ENCODE peak calls at places on chromosomes 12 and 14, in seven cellular contexts. One of them, this sample, is unnamed.

GRCh38 chr14:21669284-21669683 is 4.3 kb downstream of the OR4E1 start:
- DNase-seq in ovary: no peak
- DNase-seq in left ventricle myocardium inferior: no peak
- DNase-seq in heart left ventricle: no peak
- DNase-seq in A549: no peak
- DNase-seq in upper lobe of right lung: no peak
- DNase-seq in adrenal gland: no peak
- DNase-seq in this sample: no peak

GRCh38 chr14:50038398-50039119 is 77.8 kb downstream of the VCPKMT start:
- DNase-seq in adrenal gland: no peak
- DNase-seq in A549: peak
- DNase-seq in ovary: no peak
- DNase-seq in upper lobe of right lung: no peak
- DNase-seq in left ventricle myocardium inferior: no peak
- DNase-seq in heart left ventricle: peak
- DNase-seq in this sample: peak

GRCh38 chr14:56304456-56304855 is 186.2 kb downstream of the PELI2 start:
- DNase-seq in A549: no peak
- DNase-seq in upper lobe of right lung: no peak
- DNase-seq in left ventricle myocardium inferior: no peak
- DNase-seq in adrenal gland: no peak
- DNase-seq in ovary: no peak
- DNase-seq in heart left ventricle: no peak
- DNase-seq in this sample: no peak

GRCh38 chr12:52007158-52007921 is 594 bp downstream of the TAMALIN start:
- DNase-seq in heart left ventricle: peak
- DNase-seq in A549: no peak
- DNase-seq in ovary: peak
- DNase-seq in adrenal gland: no peak
- DNase-seq in upper lobe of right lung: no peak
- DNase-seq in left ventricle myocardium inferior: peak
- DNase-seq in this sample: no peak

GRCh38 chr14:29654910-29655590 is 272.6 kb downstream of the PRKD1 start:
- DNase-seq in ovary: no peak
- DNase-seq in left ventricle myocardium inferior: no peak
- DNase-seq in A549: no peak
- DNase-seq in upper lobe of right lung: no peak
- DNase-seq in adrenal gland: no peak
- DNase-seq in heart left ventricle: no peak
- DNase-seq in this sample: peak

GRCh38 chr14:29528889-29529288 is 398.8 kb downstream of the PRKD1 start:
- DNase-seq in A549: no peak
- DNase-seq in upper lobe of right lung: no peak
- DNase-seq in adrenal gland: no peak
- DNase-seq in heart left ventricle: no peak
- DNase-seq in left ventricle myocardium inferior: no peak
- DNase-seq in ovary: no peak
- DNase-seq in this sample: no peak

GRCh38 chr14:40694026-40694425 is 912.6 kb upstream of the LRFN5 start:
- DNase-seq in heart left ventricle: no peak
- DNase-seq in adrenal gland: no peak
- DNase-seq in ovary: no peak
- DNase-seq in A549: no peak
- DNase-seq in left ventricle myocardium inferior: no peak
- DNase-seq in upper lobe of right lung: no peak
- DNase-seq in this sample: no peak

GRCh38 chr12:47841910-47842309 is 22.2 kb upstream of the HDAC7 start:
- DNase-seq in adrenal gland: peak
- DNase-seq in left ventricle myocardium inferior: no peak
- DNase-seq in ovary: no peak
- DNase-seq in heart left ventricle: no peak
- DNase-seq in upper lobe of right lung: peak
- DNase-seq in A549: no peak
- DNase-seq in this sample: peak

GRCh38 chr12:116152268-116152667 is 125.2 kb downstream of the MED13L start:
- DNase-seq in A549: no peak
- DNase-seq in left ventricle myocardium inferior: no peak
- DNase-seq in upper lobe of right lung: no peak
- DNase-seq in ovary: no peak
- DNase-seq in adrenal gland: no peak
- DNase-seq in heart left ventricle: no peak
- DNase-seq in this sample: peak

GRCh38 chr14:65210118-65210826 is 108.0 kb upstream of the MAX start:
- DNase-seq in heart left ventricle: no peak
- DNase-seq in upper lobe of right lung: no peak
- DNase-seq in left ventricle myocardium inferior: no peak
- DNase-seq in A549: no peak
- DNase-seq in adrenal gland: no peak
- DNase-seq in ovary: no peak
- DNase-seq in this sample: no peak

GRCh38 chr14:103023881-103024473 is 33.4 kb downstream of the CDC42BPB start:
- DNase-seq in heart left ventricle: peak
- DNase-seq in upper lobe of right lung: no peak
- DNase-seq in ovary: no peak
- DNase-seq in left ventricle myocardium inferior: peak
- DNase-seq in A549: no peak
- DNase-seq in adrenal gland: no peak
- DNase-seq in this sample: peak

GRCh38 chr14:38065101-38065762 is 142.5 kb upstream of the SSTR1 start:
- DNase-seq in left ventricle myocardium inferior: no peak
- DNase-seq in adrenal gland: no peak
- DNase-seq in upper lobe of right lung: no peak
- DNase-seq in A549: no peak
- DNase-seq in ovary: no peak
- DNase-seq in heart left ventricle: no peak
- DNase-seq in this sample: no peak

GRCh38 chr12:19234171-19234704 is 104.7 kb downstream of the PLEKHA5 start:
- DNase-seq in ovary: no peak
- DNase-seq in left ventricle myocardium inferior: no peak
- DNase-seq in A549: no peak
- DNase-seq in adrenal gland: no peak
- DNase-seq in heart left ventricle: no peak
- DNase-seq in upper lobe of right lung: no peak
- DNase-seq in this sample: peak

GRCh38 chr14:23294346-23294733 is 8.3 kb downstream of the PPP1R3E start:
- DNase-seq in A549: no peak
- DNase-seq in adrenal gland: no peak
- DNase-seq in ovary: no peak
- DNase-seq in left ventricle myocardium inferior: no peak
- DNase-seq in upper lobe of right lung: no peak
- DNase-seq in heart left ventricle: no peak
- DNase-seq in this sample: no peak

GRCh38 chr12:52655251-52655650 is 3.2 kb upstream of the KRT2 start:
- DNase-seq in adrenal gland: no peak
- DNase-seq in A549: no peak
- DNase-seq in heart left ventricle: no peak
- DNase-seq in left ventricle myocardium inferior: no peak
- DNase-seq in ovary: no peak
- DNase-seq in upper lobe of right lung: no peak
- DNase-seq in this sample: peak

GRCh38 chr12:83945871-83946270 is 966.7 kb downstream of the SLC6A15 start:
- DNase-seq in left ventricle myocardium inferior: no peak
- DNase-seq in adrenal gland: no peak
- DNase-seq in heart left ventricle: no peak
- DNase-seq in upper lobe of right lung: no peak
- DNase-seq in ovary: no peak
- DNase-seq in A549: peak
- DNase-seq in this sample: peak

GRCh38 chr14:32202468-32202865 is 602 bp downstream of the RNU6-8 start:
- DNase-seq in left ventricle myocardium inferior: no peak
- DNase-seq in upper lobe of right lung: no peak
- DNase-seq in A549: no peak
- DNase-seq in ovary: no peak
- DNase-seq in heart left ventricle: no peak
- DNase-seq in adrenal gland: no peak
- DNase-seq in this sample: peak

GRCh38 chr14:68781161-68782021 is 11.5 kb downstream of the ZFP36L1 start:
- DNase-seq in adrenal gland: no peak
- DNase-seq in heart left ventricle: peak
- DNase-seq in upper lobe of right lung: no peak
- DNase-seq in A549: no peak
- DNase-seq in ovary: peak
- DNase-seq in left ventricle myocardium inferior: no peak
- DNase-seq in this sample: no peak

GRCh38 chr12:97211421-97211820 is 251.2 kb upstream of the RMST start:
- DNase-seq in left ventricle myocardium inferior: no peak
- DNase-seq in adrenal gland: no peak
- DNase-seq in heart left ventricle: no peak
- DNase-seq in ovary: no peak
- DNase-seq in upper lobe of right lung: no peak
- DNase-seq in A549: no peak
- DNase-seq in this sample: no peak

GRCh38 chr14:22163051-22163450 is 426.0 kb downstream of the DAD1 start:
- DNase-seq in heart left ventricle: no peak
- DNase-seq in A549: no peak
- DNase-seq in adrenal gland: no peak
- DNase-seq in upper lobe of right lung: no peak
- DNase-seq in left ventricle myocardium inferior: no peak
- DNase-seq in ovary: no peak
- DNase-seq in this sample: peak

GRCh38 chr14:25911831-25912230 is 686.0 kb downstream of the NOVA1 start:
- DNase-seq in left ventricle myocardium inferior: no peak
- DNase-seq in heart left ventricle: no peak
- DNase-seq in A549: no peak
- DNase-seq in ovary: no peak
- DNase-seq in adrenal gland: no peak
- DNase-seq in upper lobe of right lung: no peak
- DNase-seq in this sample: no peak

GRCh38 chr12:19669793-19670192 is 230.5 kb downstream of the AEBP2 start:
- DNase-seq in ovary: no peak
- DNase-seq in adrenal gland: no peak
- DNase-seq in upper lobe of right lung: no peak
- DNase-seq in A549: no peak
- DNase-seq in left ventricle myocardium inferior: no peak
- DNase-seq in heart left ventricle: no peak
- DNase-seq in this sample: peak

GRCh38 chr12:109027767-109028166 is 6.9 kb upstream of the SVOP start:
- DNase-seq in upper lobe of right lung: no peak
- DNase-seq in adrenal gland: no peak
- DNase-seq in left ventricle myocardium inferior: no peak
- DNase-seq in heart left ventricle: no peak
- DNase-seq in ovary: no peak
- DNase-seq in A549: no peak
- DNase-seq in this sample: no peak

GRCh38 chr12:59113831-59114273 is 193.5 kb upstream of the LRIG3 start:
- DNase-seq in A549: peak
- DNase-seq in left ventricle myocardium inferior: peak
- DNase-seq in adrenal gland: peak
- DNase-seq in ovary: peak
- DNase-seq in upper lobe of right lung: peak
- DNase-seq in heart left ventricle: peak
- DNase-seq in this sample: peak

GRCh38 chr12:113259499-113259953 is 38.3 kb downstream of the TPCN1 start:
- DNase-seq in ovary: peak
- DNase-seq in A549: no peak
- DNase-seq in upper lobe of right lung: no peak
- DNase-seq in heart left ventricle: peak
- DNase-seq in left ventricle myocardium inferior: peak
- DNase-seq in adrenal gland: peak
- DNase-seq in this sample: no peak

GRCh38 chr12:75751769-75752471 is 240.5 kb upstream of the KRR1 start:
- DNase-seq in heart left ventricle: no peak
- DNase-seq in A549: peak
- DNase-seq in left ventricle myocardium inferior: no peak
- DNase-seq in upper lobe of right lung: no peak
- DNase-seq in ovary: no peak
- DNase-seq in adrenal gland: no peak
- DNase-seq in this sample: peak

GRCh38 chr14:58944957-58945356 is 243.5 kb upstream of the DAAM1 start:
- DNase-seq in left ventricle myocardium inferior: no peak
- DNase-seq in heart left ventricle: no peak
- DNase-seq in ovary: no peak
- DNase-seq in A549: no peak
- DNase-seq in upper lobe of right lung: no peak
- DNase-seq in adrenal gland: no peak
- DNase-seq in this sample: no peak

DNA sequence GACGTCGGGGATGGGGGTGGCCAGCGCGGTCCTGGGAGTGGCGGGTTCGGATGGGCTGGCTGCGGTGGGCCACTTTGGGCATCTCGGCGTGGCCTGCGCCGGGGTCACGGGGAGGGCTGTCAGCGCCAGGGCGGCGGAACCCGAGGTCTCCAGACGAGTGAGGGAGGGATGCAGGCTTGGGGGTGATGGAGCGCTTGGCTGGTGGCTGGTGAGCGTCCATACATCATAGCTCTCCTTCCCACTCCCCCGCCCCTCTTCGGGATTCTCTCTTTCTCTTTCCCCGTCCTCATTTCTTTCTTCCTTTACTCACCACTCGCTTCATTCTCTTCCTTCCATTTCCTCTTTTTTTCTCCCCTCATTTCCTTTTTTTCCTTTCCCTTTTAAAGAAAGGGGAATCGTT is 260.1 kb upstream of the E2F7 start:
- DNase-seq in left ventricle myocardium inferior: no peak
- DNase-seq in adrenal gland: no peak
- DNase-seq in heart left ventricle: no peak
- DNase-seq in A549: no peak
- DNase-seq in upper lobe of right lung: peak
- DNase-seq in ovary: peak
- DNase-seq in this sample: no peak
- H3K4me3 ChIP-seq in left ventricle myocardium inferior: peak
- H3K4me3 ChIP-seq in adrenal gland: peak
- H3K4me3 ChIP-seq in heart left ventricle: peak
- H3K4me3 ChIP-seq in A549: peak
- H3K4me3 ChIP-seq in upper lobe of right lung: peak
- H3K4me3 ChIP-seq in ovary: peak
- H3K4me3 ChIP-seq in this sample: no peak

GRCh38 chr12:132921685-132922084 is 34.3 kb upstream of the CHFR start:
- DNase-seq in A549: no peak
- DNase-seq in left ventricle myocardium inferior: no peak
- DNase-seq in heart left ventricle: no peak
- DNase-seq in upper lobe of right lung: no peak
- DNase-seq in ovary: no peak
- DNase-seq in adrenal gland: no peak
- DNase-seq in this sample: no peak
- TF ChIP-seq CTCF in A549: no peak
- TF ChIP-seq CTCF in left ventricle myocardium inferior: no peak
- TF ChIP-seq CTCF in heart left ventricle: no peak
- TF ChIP-seq CTCF in upper lobe of right lung: no peak
- TF ChIP-seq CTCF in ovary: no peak
- TF ChIP-seq CTCF in adrenal gland: no peak
- TF ChIP-seq CTCF in this sample: peak

GRCh38 chr12:119334459-119335170 is at the start of gene CCDC60:
- DNase-seq in heart left ventricle: no peak
- DNase-seq in ovary: peak
- DNase-seq in upper lobe of right lung: peak
- DNase-seq in adrenal gland: no peak
- DNase-seq in A549: no peak
- DNase-seq in left ventricle myocardium inferior: no peak
- DNase-seq in this sample: peak
- H3K4me3 ChIP-seq in heart left ventricle: no peak
- H3K4me3 ChIP-seq in ovary: no peak
- H3K4me3 ChIP-seq in upper lobe of right lung: no peak
- H3K4me3 ChIP-seq in adrenal gland: no peak
- H3K4me3 ChIP-seq in A549: no peak
- H3K4me3 ChIP-seq in left ventricle myocardium inferior: no peak
- H3K4me3 ChIP-seq in this sample: no peak

DNA sequence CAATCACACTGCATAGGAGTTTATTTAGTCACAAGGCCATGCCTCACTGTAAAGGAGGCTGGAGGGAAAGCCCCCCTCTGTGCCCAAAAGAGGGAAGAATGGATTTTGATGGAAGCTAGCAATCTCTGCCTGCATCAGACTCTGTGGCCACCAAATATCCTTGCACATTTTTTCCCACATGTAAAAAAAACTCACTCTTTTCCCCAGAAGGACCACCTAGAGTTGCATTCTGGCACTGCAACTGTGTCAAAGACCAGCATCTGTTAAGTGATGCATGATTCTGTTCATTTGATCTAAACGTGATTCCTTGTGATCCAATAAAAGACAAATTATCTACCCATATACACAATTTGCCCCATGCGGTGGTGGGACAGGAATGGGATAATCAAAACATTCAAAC is 8.0 kb downstream of the RHOJ start:
- DNase-seq in heart left ventricle: no peak
- DNase-seq in upper lobe of right lung: no peak
- DNase-seq in adrenal gland: no peak
- DNase-seq in A549: no peak
- DNase-seq in ovary: no peak
- DNase-seq in left ventricle myocardium inferior: no peak
- DNase-seq in this sample: no peak
- TF ChIP-seq CTCF in heart left ventricle: peak
- TF ChIP-seq CTCF in upper lobe of right lung: no peak
- TF ChIP-seq CTCF in adrenal gland: no peak
- TF ChIP-seq CTCF in A549: no peak
- TF ChIP-seq CTCF in ovary: no peak
- TF ChIP-seq CTCF in left ventricle myocardium inferior: no peak
- TF ChIP-seq CTCF in this sample: no peak